ENCODE peak calls at places on chromosomes 7 and 10, in seven cellular contexts. One of them, this sample, is unnamed.

GRCh38 chr7:152537639-152538038 is 101.8 kb upstream of the KMT2C start:
- DNase-seq in left cardiac atrium: no peak
- DNase-seq in bronchial epithelial cell: no peak
- DNase-seq in hippocampal formation: no peak
- DNase-seq in ovary: no peak
- DNase-seq in GM18507: no peak
- DNase-seq in stimulated activated CD4-positive, alpha-beta T cell treated with anti-CD3 and anti-CD28 coated beads, Interleukin-15, amount 100 ng/mL, for 48 hours: no peak
- DNase-seq in this sample: no peak

GRCh38 chr7:832292-832967 is at the start of gene SUN1:
- DNase-seq in ovary: no peak
- DNase-seq in bronchial epithelial cell: peak; percentile 98
- DNase-seq in GM18507: no peak
- DNase-seq in left cardiac atrium: peak; percentile 48
- DNase-seq in hippocampal formation: no peak
- DNase-seq in stimulated activated CD4-positive, alpha-beta T cell treated with anti-CD3 and anti-CD28 coated beads, Interleukin-15, amount 100 ng/mL, for 48 hours: peak; percentile 54
- DNase-seq in this sample: no peak

GRCh38 chr7:121244120-121244865 is 84.5 kb upstream of the WNT16 start:
- DNase-seq in left cardiac atrium: no peak
- DNase-seq in bronchial epithelial cell: no peak
- DNase-seq in GM18507: no peak
- DNase-seq in ovary: no peak
- DNase-seq in hippocampal formation: no peak
- DNase-seq in stimulated activated CD4-positive, alpha-beta T cell treated with anti-CD3 and anti-CD28 coated beads, Interleukin-15, amount 100 ng/mL, for 48 hours: no peak
- DNase-seq in this sample: peak; percentile 73

GRCh38 chr10:3067045-3067858 is at the start of gene PFKP:
- DNase-seq in hippocampal formation: no peak
- DNase-seq in bronchial epithelial cell: no peak
- DNase-seq in GM18507: peak; percentile 51
- DNase-seq in left cardiac atrium: peak; percentile 57
- DNase-seq in ovary: no peak
- DNase-seq in stimulated activated CD4-positive, alpha-beta T cell treated with anti-CD3 and anti-CD28 coated beads, Interleukin-15, amount 100 ng/mL, for 48 hours: no peak
- DNase-seq in this sample: no peak

GRCh38 chr7:1666779-1667565 is 3.1 kb upstream of the ELFN1 start:
- DNase-seq in GM18507: no peak
- DNase-seq in left cardiac atrium: peak; percentile 46
- DNase-seq in hippocampal formation: no peak
- DNase-seq in stimulated activated CD4-positive, alpha-beta T cell treated with anti-CD3 and anti-CD28 coated beads, Interleukin-15, amount 100 ng/mL, for 48 hours: no peak
- DNase-seq in ovary: no peak
- DNase-seq in bronchial epithelial cell: no peak
- DNase-seq in this sample: peak; percentile 19

GRCh38 chr7:69211739-69212138 is 386.5 kb upstream of the AUTS2 start:
- DNase-seq in GM18507: no peak
- DNase-seq in bronchial epithelial cell: no peak
- DNase-seq in hippocampal formation: no peak
- DNase-seq in left cardiac atrium: no peak
- DNase-seq in stimulated activated CD4-positive, alpha-beta T cell treated with anti-CD3 and anti-CD28 coated beads, Interleukin-15, amount 100 ng/mL, for 48 hours: no peak
- DNase-seq in ovary: no peak
- DNase-seq in this sample: peak; percentile 97

GRCh38 chr7:157679607-157680006 is 342.8 kb downstream of the DNAJB6 start:
- DNase-seq in bronchial epithelial cell: no peak
- DNase-seq in ovary: no peak
- DNase-seq in left cardiac atrium: no peak
- DNase-seq in stimulated activated CD4-positive, alpha-beta T cell treated with anti-CD3 and anti-CD28 coated beads, Interleukin-15, amount 100 ng/mL, for 48 hours: no peak
- DNase-seq in GM18507: no peak
- DNase-seq in hippocampal formation: no peak
- DNase-seq in this sample: no peak

GRCh38 chr10:122267849-122268737 is 3.0 kb upstream of the BTBD16 start:
- DNase-seq in ovary: peak; percentile 20
- DNase-seq in stimulated activated CD4-positive, alpha-beta T cell treated with anti-CD3 and anti-CD28 coated beads, Interleukin-15, amount 100 ng/mL, for 48 hours: peak; percentile 20
- DNase-seq in GM18507: peak; percentile 32
- DNase-seq in hippocampal formation: no peak
- DNase-seq in left cardiac atrium: peak; percentile 46
- DNase-seq in bronchial epithelial cell: peak; percentile 20
- DNase-seq in this sample: peak; percentile 59

GRCh38 chr7:149776305-149776704 is 2.9 kb upstream of the ZNF467 start:
- DNase-seq in hippocampal formation: no peak
- DNase-seq in stimulated activated CD4-positive, alpha-beta T cell treated with anti-CD3 and anti-CD28 coated beads, Interleukin-15, amount 100 ng/mL, for 48 hours: no peak
- DNase-seq in left cardiac atrium: peak; percentile 91
- DNase-seq in ovary: no peak
- DNase-seq in bronchial epithelial cell: peak; percentile 40
- DNase-seq in GM18507: no peak
- DNase-seq in this sample: no peak

GRCh38 chr7:78141533-78142281 is 343.1 kb downstream of the PHTF2 start:
- DNase-seq in left cardiac atrium: no peak
- DNase-seq in ovary: peak; percentile 29
- DNase-seq in bronchial epithelial cell: no peak
- DNase-seq in stimulated activated CD4-positive, alpha-beta T cell treated with anti-CD3 and anti-CD28 coated beads, Interleukin-15, amount 100 ng/mL, for 48 hours: no peak
- DNase-seq in hippocampal formation: peak; percentile 69
- DNase-seq in GM18507: no peak
- DNase-seq in this sample: peak; percentile 98

GRCh38 chr10:118210276-118210675 is 131.8 kb downstream of the FAM204A start:
- DNase-seq in left cardiac atrium: no peak
- DNase-seq in hippocampal formation: no peak
- DNase-seq in GM18507: no peak
- DNase-seq in bronchial epithelial cell: peak; percentile 77
- DNase-seq in ovary: no peak
- DNase-seq in stimulated activated CD4-positive, alpha-beta T cell treated with anti-CD3 and anti-CD28 coated beads, Interleukin-15, amount 100 ng/mL, for 48 hours: no peak
- DNase-seq in this sample: no peak

GRCh38 chr10:94358480-94358879 is 4.3 kb downstream of the NOC3L start:
- DNase-seq in GM18507: no peak
- DNase-seq in stimulated activated CD4-positive, alpha-beta T cell treated with anti-CD3 and anti-CD28 coated beads, Interleukin-15, amount 100 ng/mL, for 48 hours: no peak
- DNase-seq in bronchial epithelial cell: peak; percentile 77
- DNase-seq in left cardiac atrium: no peak
- DNase-seq in hippocampal formation: no peak
- DNase-seq in ovary: no peak
- DNase-seq in this sample: no peak

GRCh38 chr7:101537935-101538595 is 91.0 kb downstream of the MYL10 start:
- DNase-seq in hippocampal formation: no peak
- DNase-seq in GM18507: no peak
- DNase-seq in stimulated activated CD4-positive, alpha-beta T cell treated with anti-CD3 and anti-CD28 coated beads, Interleukin-15, amount 100 ng/mL, for 48 hours: no peak
- DNase-seq in left cardiac atrium: no peak
- DNase-seq in ovary: no peak
- DNase-seq in bronchial epithelial cell: no peak
- DNase-seq in this sample: no peak

GRCh38 chr10:116998172-116998571 is 6.8 kb downstream of the SHTN1 start:
- DNase-seq in hippocampal formation: no peak
- DNase-seq in stimulated activated CD4-positive, alpha-beta T cell treated with anti-CD3 and anti-CD28 coated beads, Interleukin-15, amount 100 ng/mL, for 48 hours: no peak
- DNase-seq in bronchial epithelial cell: no peak
- DNase-seq in ovary: no peak
- DNase-seq in GM18507: no peak
- DNase-seq in left cardiac atrium: no peak
- DNase-seq in this sample: no peak

GRCh38 chr7:129843365-129843898 is 109.3 kb downstream of the UBE2H start:
- DNase-seq in stimulated activated CD4-positive, alpha-beta T cell treated with anti-CD3 and anti-CD28 coated beads, Interleukin-15, amount 100 ng/mL, for 48 hours: no peak
- DNase-seq in ovary: no peak
- DNase-seq in bronchial epithelial cell: no peak
- DNase-seq in hippocampal formation: no peak
- DNase-seq in left cardiac atrium: no peak
- DNase-seq in GM18507: no peak
- DNase-seq in this sample: no peak

GRCh38 chr7:76133164-76133775 is 68.4 kb upstream of the SRRM3 start:
- DNase-seq in stimulated activated CD4-positive, alpha-beta T cell treated with anti-CD3 and anti-CD28 coated beads, Interleukin-15, amount 100 ng/mL, for 48 hours: no peak
- DNase-seq in ovary: no peak
- DNase-seq in hippocampal formation: no peak
- DNase-seq in GM18507: no peak
- DNase-seq in left cardiac atrium: no peak
- DNase-seq in bronchial epithelial cell: no peak
- DNase-seq in this sample: no peak

GRCh38 chr10:105681051-105681450 is 1040.0 kb downstream of the SORCS3 start:
- DNase-seq in GM18507: no peak
- DNase-seq in hippocampal formation: no peak
- DNase-seq in left cardiac atrium: no peak
- DNase-seq in stimulated activated CD4-positive, alpha-beta T cell treated with anti-CD3 and anti-CD28 coated beads, Interleukin-15, amount 100 ng/mL, for 48 hours: no peak
- DNase-seq in bronchial epithelial cell: peak; percentile 25
- DNase-seq in ovary: no peak
- DNase-seq in this sample: no peak

GRCh38 chr7:69800495-69800894 is 202.2 kb downstream of the AUTS2 start:
- DNase-seq in left cardiac atrium: no peak
- DNase-seq in bronchial epithelial cell: no peak
- DNase-seq in GM18507: no peak
- DNase-seq in hippocampal formation: no peak
- DNase-seq in ovary: peak; percentile 10
- DNase-seq in stimulated activated CD4-positive, alpha-beta T cell treated with anti-CD3 and anti-CD28 coated beads, Interleukin-15, amount 100 ng/mL, for 48 hours: no peak
- DNase-seq in this sample: no peak

GRCh38 chr7:73920406-73921134 is 59.6 kb downstream of the TMEM270 start:
- DNase-seq in GM18507: no peak
- DNase-seq in left cardiac atrium: no peak
- DNase-seq in hippocampal formation: no peak
- DNase-seq in stimulated activated CD4-positive, alpha-beta T cell treated with anti-CD3 and anti-CD28 coated beads, Interleukin-15, amount 100 ng/mL, for 48 hours: no peak
- DNase-seq in bronchial epithelial cell: no peak
- DNase-seq in ovary: no peak
- DNase-seq in this sample: no peak

GRCh38 chr7:134298902-134299683 is 17.6 kb downstream of the SLC35B4 start:
- DNase-seq in bronchial epithelial cell: no peak
- DNase-seq in ovary: peak; percentile 38
- DNase-seq in left cardiac atrium: no peak
- DNase-seq in hippocampal formation: peak; percentile 75
- DNase-seq in GM18507: no peak
- DNase-seq in stimulated activated CD4-positive, alpha-beta T cell treated with anti-CD3 and anti-CD28 coated beads, Interleukin-15, amount 100 ng/mL, for 48 hours: no peak
- DNase-seq in this sample: no peak

GRCh38 chr7:128303624-128304023 is 40.1 kb downstream of the RBM28 start:
- DNase-seq in stimulated activated CD4-positive, alpha-beta T cell treated with anti-CD3 and anti-CD28 coated beads, Interleukin-15, amount 100 ng/mL, for 48 hours: no peak
- DNase-seq in bronchial epithelial cell: no peak
- DNase-seq in GM18507: no peak
- DNase-seq in left cardiac atrium: no peak
- DNase-seq in hippocampal formation: no peak
- DNase-seq in ovary: no peak
- DNase-seq in this sample: no peak

GRCh38 chr10:75202321-75203096 is 8.1 kb upstream of the VDAC2 start:
- DNase-seq in GM18507: no peak
- DNase-seq in ovary: no peak
- DNase-seq in left cardiac atrium: peak; percentile 86
- DNase-seq in hippocampal formation: no peak
- DNase-seq in stimulated activated CD4-positive, alpha-beta T cell treated with anti-CD3 and anti-CD28 coated beads, Interleukin-15, amount 100 ng/mL, for 48 hours: no peak
- DNase-seq in bronchial epithelial cell: peak; percentile 72
- DNase-seq in this sample: no peak

GRCh38 chr7:117401293-117402002 is 25.8 kb downstream of the ASZ1 start:
- DNase-seq in bronchial epithelial cell: peak; percentile 25
- DNase-seq in stimulated activated CD4-positive, alpha-beta T cell treated with anti-CD3 and anti-CD28 coated beads, Interleukin-15, amount 100 ng/mL, for 48 hours: no peak
- DNase-seq in ovary: no peak
- DNase-seq in left cardiac atrium: no peak
- DNase-seq in GM18507: no peak
- DNase-seq in hippocampal formation: no peak
- DNase-seq in this sample: no peak

GRCh38 chr10:17510242-17510908 is 56.0 kb upstream of the ST8SIA6 start:
- DNase-seq in left cardiac atrium: no peak
- DNase-seq in hippocampal formation: no peak
- DNase-seq in GM18507: no peak
- DNase-seq in ovary: no peak
- DNase-seq in bronchial epithelial cell: no peak
- DNase-seq in stimulated activated CD4-positive, alpha-beta T cell treated with anti-CD3 and anti-CD28 coated beads, Interleukin-15, amount 100 ng/mL, for 48 hours: no peak
- DNase-seq in this sample: no peak

GRCh38 chr7:80088705-80089104 is 45.9 kb upstream of the GNAI1 start:
- DNase-seq in ovary: no peak
- DNase-seq in GM18507: no peak
- DNase-seq in left cardiac atrium: no peak
- DNase-seq in hippocampal formation: no peak
- DNase-seq in stimulated activated CD4-positive, alpha-beta T cell treated with anti-CD3 and anti-CD28 coated beads, Interleukin-15, amount 100 ng/mL, for 48 hours: no peak
- DNase-seq in bronchial epithelial cell: peak; percentile 78
- DNase-seq in this sample: no peak

GRCh38 chr10:103598654-103599115 is 105.2 kb downstream of the NEURL1 start:
- DNase-seq in stimulated activated CD4-positive, alpha-beta T cell treated with anti-CD3 and anti-CD28 coated beads, Interleukin-15, amount 100 ng/mL, for 48 hours: no peak
- DNase-seq in ovary: peak; percentile 57
- DNase-seq in GM18507: no peak
- DNase-seq in hippocampal formation: peak; percentile 75
- DNase-seq in bronchial epithelial cell: peak; percentile 60
- DNase-seq in left cardiac atrium: peak; percentile 60
- DNase-seq in this sample: no peak

GRCh38 chr10:88616250-88616977 is 29.9 kb downstream of the LIPJ start:
- DNase-seq in ovary: no peak
- DNase-seq in hippocampal formation: no peak
- DNase-seq in left cardiac atrium: peak; percentile 18
- DNase-seq in stimulated activated CD4-positive, alpha-beta T cell treated with anti-CD3 and anti-CD28 coated beads, Interleukin-15, amount 100 ng/mL, for 48 hours: no peak
- DNase-seq in GM18507: no peak
- DNase-seq in bronchial epithelial cell: no peak
- DNase-seq in this sample: no peak

GRCh38 chr10:60299961-60300883 is 89.5 kb downstream of the ANK3 start:
- DNase-seq in hippocampal formation: no peak
- DNase-seq in stimulated activated CD4-positive, alpha-beta T cell treated with anti-CD3 and anti-CD28 coated beads, Interleukin-15, amount 100 ng/mL, for 48 hours: no peak
- DNase-seq in left cardiac atrium: peak; percentile 37
- DNase-seq in ovary: no peak
- DNase-seq in bronchial epithelial cell: peak; percentile 56
- DNase-seq in GM18507: no peak
- DNase-seq in this sample: peak; percentile 15

GRCh38 chr7:95427123-95427522 is 7.7 kb downstream of the PON2 start:
- DNase-seq in hippocampal formation: peak; percentile 52
- DNase-seq in stimulated activated CD4-positive, alpha-beta T cell treated with anti-CD3 and anti-CD28 coated beads, Interleukin-15, amount 100 ng/mL, for 48 hours: no peak
- DNase-seq in GM18507: no peak
- DNase-seq in left cardiac atrium: no peak
- DNase-seq in bronchial epithelial cell: no peak
- DNase-seq in ovary: no peak
- DNase-seq in this sample: no peak

GRCh38 chr10:76334306-76334705 is 902.9 kb downstream of the LRMDA start:
- DNase-seq in stimulated activated CD4-positive, alpha-beta T cell treated with anti-CD3 and anti-CD28 coated beads, Interleukin-15, amount 100 ng/mL, for 48 hours: no peak
- DNase-seq in GM18507: no peak
- DNase-seq in ovary: no peak
- DNase-seq in left cardiac atrium: no peak
- DNase-seq in hippocampal formation: no peak
- DNase-seq in bronchial epithelial cell: no peak
- DNase-seq in this sample: no peak

GRCh38 chr10:9944690-9945089 is 1073.0 kb upstream of the CELF2 start:
- DNase-seq in hippocampal formation: no peak
- DNase-seq in left cardiac atrium: no peak
- DNase-seq in GM18507: no peak
- DNase-seq in ovary: no peak
- DNase-seq in stimulated activated CD4-positive, alpha-beta T cell treated with anti-CD3 and anti-CD28 coated beads, Interleukin-15, amount 100 ng/mL, for 48 hours: no peak
- DNase-seq in bronchial epithelial cell: no peak
- DNase-seq in this sample: no peak

GRCh38 chr7:81903115-81903514 is 133.3 kb upstream of the HGF start:
- DNase-seq in ovary: no peak
- DNase-seq in GM18507: no peak
- DNase-seq in bronchial epithelial cell: no peak
- DNase-seq in hippocampal formation: no peak
- DNase-seq in left cardiac atrium: no peak
- DNase-seq in stimulated activated CD4-positive, alpha-beta T cell treated with anti-CD3 and anti-CD28 coated beads, Interleukin-15, amount 100 ng/mL, for 48 hours: no peak
- DNase-seq in this sample: no peak

This sample was measured in NCI-H524.